ENCODE peak calls at places on chromosomes 1 and 21, in ten cellular contexts. T is tibial artery, X is dorsolateral prefrontal cortex, I is SK-N-MC, E is lower lobe of right lung, O is fibroblast of lung, K is K562, V is brain microvascular endothelial cell, R is cardiac muscle cell, A is PC-3. J is an unnamed sample.
A peak's percentile ranks its signal among the peaks of the same experiment; 100 is the strongest.

GRCh38 chr1:15064217-15064929 is 89.2 kb upstream of the TMEM51 start:
- DNase-seq in T (no peak), X (no peak), I (no peak), E (no peak), O (no peak), K (no peak), V (no peak), R (no peak), A (peak; percentile 22), J (peak; percentile 61)

GRCh38 chr1:241551759-241552638 is 19.8 kb downstream of the KMO start:
- DNase-seq in T (no peak), X (no peak), I (no peak), E (peak; percentile 80), O (no peak), K (peak; percentile 62), V (no peak), R (no peak), A (no peak), J (no peak)

GRCh38 chr1:150006881-150007401 is 3.6 kb downstream of the OTUD7B start:
- DNase-seq in T (no peak), X (no peak), I (no peak), E (no peak), O (peak; percentile 90), K (peak; percentile 32), V (peak; percentile 19), R (no peak), A (peak; percentile 54), J (no peak)

GRCh38 chr1:100001462-100001861 is 31.7 kb downstream of the SLC35A3 start:
- DNase-seq in T (no peak), X (no peak), I (no peak), E (no peak), O (no peak), K (no peak), V (no peak), R (no peak), A (no peak), J (no peak)

GRCh38 chr21:38984982-38985422 is 179.3 kb downstream of the ETS2 start:
- DNase-seq in T (no peak), X (no peak), I (no peak), E (no peak), O (peak; percentile 92), K (no peak), V (no peak), R (no peak), A (no peak), J (no peak)

GRCh38 chr1:173491508-173491907 is 14.4 kb downstream of the PRDX6 start:
- DNase-seq in T (no peak), X (no peak), I (no peak), E (no peak), O (no peak), K (no peak), V (no peak), R (no peak), A (no peak), J (no peak)

GRCh38 chr1:10761503-10762152 is 34.8 kb downstream of the CASZ1 start:
- DNase-seq in T (no peak), X (no peak), I (no peak), E (peak; percentile 83), O (no peak), K (no peak), V (no peak), R (no peak), A (peak; percentile 67), J (no peak)

GRCh38 chr1:11681071-11681771 is at the start of gene MAD2L2:
- DNase-seq in T (peak; percentile 92), X (peak; percentile 81), I (peak; percentile 81), E (peak; percentile 91), O (peak; percentile 74), K (peak; percentile 99), V (peak; percentile 61), R (peak; percentile 88), A (peak; percentile 73), J (peak; percentile 89)

GRCh38 chr1:154288694-154289093 is 16.3 kb downstream of the HAX1 start:
- DNase-seq in T (no peak), X (no peak), I (no peak), E (no peak), O (no peak), K (no peak), V (no peak), R (no peak), A (peak; percentile 54), J (no peak)

GRCh38 chr1:100543640-100544039 is 5.7 kb downstream of the GPR88 start:
- DNase-seq in T (no peak), X (no peak), I (no peak), E (peak; percentile 20), O (no peak), K (peak; percentile 57), V (no peak), R (no peak), A (peak; percentile 79), J (peak; percentile 19)

GRCh38 chr1:30822966-30823581 is 65.5 kb upstream of the LAPTM5 start:
- DNase-seq in T (no peak), X (no peak), I (no peak), E (no peak), O (peak; percentile 76), K (no peak), V (no peak), R (no peak), A (peak; percentile 31), J (no peak)

GRCh38 chr1:30823969-30824735 is 66.6 kb upstream of the LAPTM5 start:
- DNase-seq in T (peak; percentile 97), X (peak; percentile 96), I (no peak), E (peak; percentile 94), O (peak; percentile 99), K (peak; percentile 100), V (peak; percentile 98), R (peak; percentile 96), A (peak; percentile 98), J (peak; percentile 99)

GRCh38 chr1:30823627-30823968 is 66.0 kb upstream of the LAPTM5 start:
- DNase-seq in T (no peak), X (no peak), I (no peak), E (no peak), O (no peak), K (no peak), V (no peak), R (no peak), A (peak; percentile 21), J (peak; percentile 13)

GRCh38 chr1:30822006-30822405 is 64.4 kb upstream of the LAPTM5 start:
- DNase-seq in T (no peak), X (no peak), I (no peak), E (no peak), O (no peak), K (no peak), V (no peak), R (no peak), A (no peak), J (no peak)

GRCh38 chr1:30824736-30825429 is 67.3 kb upstream of the LAPTM5 start:
- DNase-seq in T (no peak), X (no peak), I (no peak), E (no peak), O (no peak), K (no peak), V (no peak), R (no peak), A (no peak), J (no peak)
- H3K27ac ChIP-seq in T (peak overlapping the region; percentile 91), X (peak overlapping the region; percentile 96), I (no peak overlapping the region), E (peak overlapping the region; percentile 83), O (no peak overlapping the region), K (no peak overlapping the region), V (no peak overlapping the region), R (no peak overlapping the region), A (no peak overlapping the region), J (peak overlapping the region; percentile 94)

DNA sequence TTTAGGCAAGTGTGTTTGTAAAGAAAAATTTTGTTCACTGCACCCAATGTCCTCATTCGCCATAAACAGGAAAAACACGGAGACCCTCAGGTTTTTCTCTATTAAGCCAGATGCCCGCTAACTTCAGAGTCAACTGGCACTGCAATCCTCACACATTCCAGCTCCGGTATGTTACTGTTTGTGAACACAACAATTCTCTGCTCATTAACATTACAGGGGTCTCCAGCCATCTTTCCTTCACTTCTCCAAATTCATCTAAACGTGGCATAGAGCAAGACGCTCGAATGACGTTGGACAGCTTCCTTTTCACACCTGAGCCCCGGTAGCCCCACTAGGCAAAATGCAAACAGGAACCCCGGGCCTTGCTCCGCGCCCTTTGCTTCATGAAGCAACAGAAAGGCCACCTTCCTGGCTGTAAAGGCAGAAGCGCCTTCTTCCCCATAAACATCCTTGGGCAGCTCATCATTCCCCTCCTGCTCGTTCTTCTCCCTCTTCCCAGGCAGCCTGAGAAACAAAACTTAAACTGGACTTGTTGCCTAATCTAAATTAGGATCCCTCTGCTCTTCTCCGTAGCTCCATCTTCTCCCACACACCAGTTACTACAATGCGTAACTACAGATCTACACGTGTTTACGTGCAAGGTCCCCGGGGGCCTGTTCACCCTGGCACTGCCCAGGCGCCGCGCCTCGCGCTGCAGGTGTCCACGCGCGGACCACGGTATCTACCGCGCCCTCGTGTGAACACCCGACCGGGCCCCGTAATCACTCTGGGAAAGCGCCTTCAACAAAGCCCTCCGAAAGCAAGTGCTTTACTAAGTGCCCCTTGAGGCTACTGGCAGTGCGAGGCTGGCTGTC is 1.2 kb downstream of the LBR start:
- DNase-seq in T (no peak), X (no peak), I (no peak), E (peak; percentile 67), O (peak; percentile 25), K (peak; percentile 46), V (no peak), R (peak; percentile 69), A (peak; percentile 39), J (peak; percentile 56)
- H3K27ac ChIP-seq in T (peak overlapping the region; percentile 96), X (peak overlapping the region; percentile 97), I (no peak overlapping the region), E (peak overlapping the region; percentile 92), O (peak overlapping the region; percentile 63), K (peak overlapping the region; percentile 87), V (no peak overlapping the region), R (no peak overlapping the region), A (peak overlapping the region; percentile 5), J (peak overlapping the region; percentile 94)

GRCh38 chr1:162644986-162645314 is 12.7 kb downstream of the DDR2 start:
- DNase-seq in T (no peak), X (no peak), I (no peak), E (no peak), O (no peak), K (no peak), V (no peak), R (no peak), A (no peak), J (no peak)

GRCh38 chr1:162654915-162655620 is 22.8 kb downstream of the DDR2 start:
- DNase-seq in T (no peak), X (no peak), I (no peak), E (no peak), O (no peak), K (no peak), V (no peak), R (no peak), A (no peak), J (no peak)

DNA sequence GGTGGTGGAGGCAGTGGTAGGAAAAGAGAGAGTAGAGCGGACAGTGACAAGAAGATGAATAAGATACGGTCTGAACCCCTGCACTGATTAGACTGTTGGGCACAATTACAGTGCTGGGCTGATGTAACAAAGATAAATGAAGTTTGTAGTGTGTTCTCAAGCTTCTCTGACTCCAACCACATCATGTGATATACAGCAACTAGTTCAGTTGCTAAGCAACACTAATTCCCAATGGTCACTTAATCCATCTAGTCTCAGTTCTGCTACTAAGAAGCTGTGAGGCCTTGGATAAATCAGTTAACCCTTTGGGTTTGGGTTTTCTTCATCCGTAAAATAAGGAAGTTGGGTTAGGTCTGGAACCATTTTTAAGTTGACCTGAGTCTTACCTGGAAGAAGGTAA is 17.3 kb downstream of the DDR2 start:
- DNase-seq in T (no peak), X (no peak), I (no peak), E (no peak), O (peak; percentile 17), K (no peak), V (no peak), R (no peak), A (no peak), J (no peak)
- H3K27ac ChIP-seq in T (no peak overlapping the region), X (no peak overlapping the region), I (no peak overlapping the region), E (no peak overlapping the region), O (no peak overlapping the region), K (no peak overlapping the region), V (no peak overlapping the region), R (no peak overlapping the region), A (no peak overlapping the region), J (no peak overlapping the region)

GRCh38 chr1:212945056-212945455 is 5.3 kb upstream of the VASH2 start:
- DNase-seq in T (no peak), X (no peak), I (no peak), E (no peak), O (no peak), K (no peak), V (no peak), R (no peak), A (no peak), J (no peak)
- H3K27ac ChIP-seq in T (no peak overlapping the region), X (peak overlapping the region; percentile 38), I (no peak overlapping the region), E (no peak overlapping the region), O (no peak overlapping the region), K (no peak overlapping the region), V (no peak overlapping the region), R (no peak overlapping the region), A (no peak overlapping the region), J (no peak overlapping the region)